ENCODE peak calls at places on chromosomes 7 and 10, in nine cellular contexts. One of them, this sample, is unnamed.
A peak's percentile ranks its signal among the peaks of the same experiment; 100 is the strongest.

GRCh38 chr7:81233208-81233940 is 314.5 kb upstream of the SEMA3C start:
- DNase-seq in non-pigmented ciliary epithelial cell: no peak
- DNase-seq in mucosa of gallbladder: no peak
- DNase-seq in activated naive CD8-positive, alpha-beta T cell treated with anti-CD3 and anti-CD28 coated beads, Interleukin-2, amount 50 U/mL, for 24 hours: no peak
- DNase-seq in stimulated activated CD4-positive, alpha-beta T cell treated with anti-CD3 and anti-CD28 coated beads, Interleukin-1b, Interleukin-23, amount 100 ng/mL, for 24 hours: no peak
- DNase-seq in uterus: no peak
- DNase-seq in stimulated activated CD8-positive, alpha-beta memory T cell treated with anti-CD3 and anti-CD28 coated beads, Interleukin-7, amount 100 ng/mL, for 1 hour: no peak
- DNase-seq in T-helper 2 cell: no peak
- DNase-seq in osteoblast: no peak
- DNase-seq in this sample: no peak

GRCh38 chr10:75530337-75530736 is 98.9 kb downstream of the LRMDA start:
- DNase-seq in mucosa of gallbladder: no peak
- DNase-seq in non-pigmented ciliary epithelial cell: no peak
- DNase-seq in uterus: no peak
- DNase-seq in stimulated activated CD8-positive, alpha-beta memory T cell treated with anti-CD3 and anti-CD28 coated beads, Interleukin-7, amount 100 ng/mL, for 1 hour: no peak
- DNase-seq in T-helper 2 cell: no peak
- DNase-seq in stimulated activated CD4-positive, alpha-beta T cell treated with anti-CD3 and anti-CD28 coated beads, Interleukin-1b, Interleukin-23, amount 100 ng/mL, for 24 hours: no peak
- DNase-seq in activated naive CD8-positive, alpha-beta T cell treated with anti-CD3 and anti-CD28 coated beads, Interleukin-2, amount 50 U/mL, for 24 hours: no peak
- DNase-seq in osteoblast: no peak
- DNase-seq in this sample: no peak

GRCh38 chr7:27994639-27995038 is 186.0 kb downstream of the JAZF1 start:
- DNase-seq in stimulated activated CD4-positive, alpha-beta T cell treated with anti-CD3 and anti-CD28 coated beads, Interleukin-1b, Interleukin-23, amount 100 ng/mL, for 24 hours: no peak
- DNase-seq in activated naive CD8-positive, alpha-beta T cell treated with anti-CD3 and anti-CD28 coated beads, Interleukin-2, amount 50 U/mL, for 24 hours: no peak
- DNase-seq in stimulated activated CD8-positive, alpha-beta memory T cell treated with anti-CD3 and anti-CD28 coated beads, Interleukin-7, amount 100 ng/mL, for 1 hour: no peak
- DNase-seq in mucosa of gallbladder: no peak
- DNase-seq in T-helper 2 cell: no peak
- DNase-seq in uterus: no peak
- DNase-seq in osteoblast: peak; percentile 80
- DNase-seq in non-pigmented ciliary epithelial cell: no peak
- DNase-seq in this sample: no peak

GRCh38 chr7:66140924-66141323 is 26.3 kb downstream of the CRCP start:
- DNase-seq in stimulated activated CD8-positive, alpha-beta memory T cell treated with anti-CD3 and anti-CD28 coated beads, Interleukin-7, amount 100 ng/mL, for 1 hour: no peak
- DNase-seq in osteoblast: no peak
- DNase-seq in uterus: peak; percentile 77
- DNase-seq in non-pigmented ciliary epithelial cell: no peak
- DNase-seq in mucosa of gallbladder: peak; percentile 52
- DNase-seq in activated naive CD8-positive, alpha-beta T cell treated with anti-CD3 and anti-CD28 coated beads, Interleukin-2, amount 50 U/mL, for 24 hours: no peak
- DNase-seq in stimulated activated CD4-positive, alpha-beta T cell treated with anti-CD3 and anti-CD28 coated beads, Interleukin-1b, Interleukin-23, amount 100 ng/mL, for 24 hours: no peak
- DNase-seq in T-helper 2 cell: no peak
- DNase-seq in this sample: no peak

GRCh38 chr10:48667960-48668541 is 16.6 kb upstream of the WDFY4 start:
- DNase-seq in stimulated activated CD4-positive, alpha-beta T cell treated with anti-CD3 and anti-CD28 coated beads, Interleukin-1b, Interleukin-23, amount 100 ng/mL, for 24 hours: no peak
- DNase-seq in non-pigmented ciliary epithelial cell: no peak
- DNase-seq in mucosa of gallbladder: no peak
- DNase-seq in uterus: no peak
- DNase-seq in T-helper 2 cell: no peak
- DNase-seq in activated naive CD8-positive, alpha-beta T cell treated with anti-CD3 and anti-CD28 coated beads, Interleukin-2, amount 50 U/mL, for 24 hours: peak; percentile 18
- DNase-seq in osteoblast: no peak
- DNase-seq in stimulated activated CD8-positive, alpha-beta memory T cell treated with anti-CD3 and anti-CD28 coated beads, Interleukin-7, amount 100 ng/mL, for 1 hour: no peak
- DNase-seq in this sample: no peak

GRCh38 chr7:70530191-70530590 is 601.8 kb upstream of the GALNT17 start:
- DNase-seq in stimulated activated CD8-positive, alpha-beta memory T cell treated with anti-CD3 and anti-CD28 coated beads, Interleukin-7, amount 100 ng/mL, for 1 hour: no peak
- DNase-seq in activated naive CD8-positive, alpha-beta T cell treated with anti-CD3 and anti-CD28 coated beads, Interleukin-2, amount 50 U/mL, for 24 hours: no peak
- DNase-seq in stimulated activated CD4-positive, alpha-beta T cell treated with anti-CD3 and anti-CD28 coated beads, Interleukin-1b, Interleukin-23, amount 100 ng/mL, for 24 hours: no peak
- DNase-seq in osteoblast: no peak
- DNase-seq in mucosa of gallbladder: no peak
- DNase-seq in T-helper 2 cell: no peak
- DNase-seq in uterus: no peak
- DNase-seq in non-pigmented ciliary epithelial cell: no peak
- DNase-seq in this sample: no peak

GRCh38 chr7:98213296-98213873 is 2.1 kb downstream of the BHLHA15 start:
- DNase-seq in osteoblast: peak; percentile 83
- DNase-seq in activated naive CD8-positive, alpha-beta T cell treated with anti-CD3 and anti-CD28 coated beads, Interleukin-2, amount 50 U/mL, for 24 hours: no peak
- DNase-seq in T-helper 2 cell: no peak
- DNase-seq in stimulated activated CD8-positive, alpha-beta memory T cell treated with anti-CD3 and anti-CD28 coated beads, Interleukin-7, amount 100 ng/mL, for 1 hour: no peak
- DNase-seq in non-pigmented ciliary epithelial cell: no peak
- DNase-seq in uterus: no peak
- DNase-seq in mucosa of gallbladder: no peak
- DNase-seq in stimulated activated CD4-positive, alpha-beta T cell treated with anti-CD3 and anti-CD28 coated beads, Interleukin-1b, Interleukin-23, amount 100 ng/mL, for 24 hours: no peak
- DNase-seq in this sample: no peak

GRCh38 chr10:5355762-5356478 is 8.8 kb upstream of the UCN3 start:
- DNase-seq in non-pigmented ciliary epithelial cell: no peak
- DNase-seq in stimulated activated CD4-positive, alpha-beta T cell treated with anti-CD3 and anti-CD28 coated beads, Interleukin-1b, Interleukin-23, amount 100 ng/mL, for 24 hours: no peak
- DNase-seq in T-helper 2 cell: no peak
- DNase-seq in osteoblast: no peak
- DNase-seq in uterus: no peak
- DNase-seq in mucosa of gallbladder: no peak
- DNase-seq in stimulated activated CD8-positive, alpha-beta memory T cell treated with anti-CD3 and anti-CD28 coated beads, Interleukin-7, amount 100 ng/mL, for 1 hour: no peak
- DNase-seq in activated naive CD8-positive, alpha-beta T cell treated with anti-CD3 and anti-CD28 coated beads, Interleukin-2, amount 50 U/mL, for 24 hours: no peak
- DNase-seq in this sample: no peak

GRCh38 chr10:124646483-124647352 is 97.5 kb downstream of the FAM53B start:
- DNase-seq in activated naive CD8-positive, alpha-beta T cell treated with anti-CD3 and anti-CD28 coated beads, Interleukin-2, amount 50 U/mL, for 24 hours: no peak
- DNase-seq in osteoblast: peak; percentile 97
- DNase-seq in non-pigmented ciliary epithelial cell: peak; percentile 35
- DNase-seq in uterus: peak; percentile 86
- DNase-seq in mucosa of gallbladder: peak; percentile 80
- DNase-seq in T-helper 2 cell: no peak
- DNase-seq in stimulated activated CD8-positive, alpha-beta memory T cell treated with anti-CD3 and anti-CD28 coated beads, Interleukin-7, amount 100 ng/mL, for 1 hour: no peak
- DNase-seq in stimulated activated CD4-positive, alpha-beta T cell treated with anti-CD3 and anti-CD28 coated beads, Interleukin-1b, Interleukin-23, amount 100 ng/mL, for 24 hours: no peak
- DNase-seq in this sample: no peak

GRCh38 chr10:18618995-18619394 is 32.4 kb downstream of the NSUN6 start:
- DNase-seq in stimulated activated CD8-positive, alpha-beta memory T cell treated with anti-CD3 and anti-CD28 coated beads, Interleukin-7, amount 100 ng/mL, for 1 hour: no peak
- DNase-seq in T-helper 2 cell: no peak
- DNase-seq in osteoblast: peak; percentile 17
- DNase-seq in uterus: no peak
- DNase-seq in mucosa of gallbladder: no peak
- DNase-seq in non-pigmented ciliary epithelial cell: no peak
- DNase-seq in activated naive CD8-positive, alpha-beta T cell treated with anti-CD3 and anti-CD28 coated beads, Interleukin-2, amount 50 U/mL, for 24 hours: no peak
- DNase-seq in stimulated activated CD4-positive, alpha-beta T cell treated with anti-CD3 and anti-CD28 coated beads, Interleukin-1b, Interleukin-23, amount 100 ng/mL, for 24 hours: no peak
- DNase-seq in this sample: no peak

GRCh38 chr10:13971586-13972475 is 358.9 kb downstream of the FRMD4A start:
- DNase-seq in activated naive CD8-positive, alpha-beta T cell treated with anti-CD3 and anti-CD28 coated beads, Interleukin-2, amount 50 U/mL, for 24 hours: no peak
- DNase-seq in uterus: no peak
- DNase-seq in mucosa of gallbladder: no peak
- DNase-seq in non-pigmented ciliary epithelial cell: no peak
- DNase-seq in stimulated activated CD8-positive, alpha-beta memory T cell treated with anti-CD3 and anti-CD28 coated beads, Interleukin-7, amount 100 ng/mL, for 1 hour: no peak
- DNase-seq in osteoblast: peak; percentile 85
- DNase-seq in stimulated activated CD4-positive, alpha-beta T cell treated with anti-CD3 and anti-CD28 coated beads, Interleukin-1b, Interleukin-23, amount 100 ng/mL, for 24 hours: no peak
- DNase-seq in T-helper 2 cell: no peak
- DNase-seq in this sample: no peak

GRCh38 chr7:116499168-116500070 is at the start of gene CAV2:
- DNase-seq in mucosa of gallbladder: peak; percentile 44
- DNase-seq in stimulated activated CD8-positive, alpha-beta memory T cell treated with anti-CD3 and anti-CD28 coated beads, Interleukin-7, amount 100 ng/mL, for 1 hour: no peak
- DNase-seq in osteoblast: peak; percentile 95
- DNase-seq in activated naive CD8-positive, alpha-beta T cell treated with anti-CD3 and anti-CD28 coated beads, Interleukin-2, amount 50 U/mL, for 24 hours: peak; percentile 17
- DNase-seq in uterus: peak; percentile 71
- DNase-seq in non-pigmented ciliary epithelial cell: no peak
- DNase-seq in stimulated activated CD4-positive, alpha-beta T cell treated with anti-CD3 and anti-CD28 coated beads, Interleukin-1b, Interleukin-23, amount 100 ng/mL, for 24 hours: no peak
- DNase-seq in T-helper 2 cell: peak; percentile 3
- DNase-seq in this sample: no peak

GRCh38 chr10:4568731-4569130 is 257.3 kb upstream of the AKR1E2 start:
- DNase-seq in non-pigmented ciliary epithelial cell: no peak
- DNase-seq in uterus: no peak
- DNase-seq in stimulated activated CD8-positive, alpha-beta memory T cell treated with anti-CD3 and anti-CD28 coated beads, Interleukin-7, amount 100 ng/mL, for 1 hour: no peak
- DNase-seq in activated naive CD8-positive, alpha-beta T cell treated with anti-CD3 and anti-CD28 coated beads, Interleukin-2, amount 50 U/mL, for 24 hours: no peak
- DNase-seq in T-helper 2 cell: no peak
- DNase-seq in osteoblast: no peak
- DNase-seq in stimulated activated CD4-positive, alpha-beta T cell treated with anti-CD3 and anti-CD28 coated beads, Interleukin-1b, Interleukin-23, amount 100 ng/mL, for 24 hours: no peak
- DNase-seq in mucosa of gallbladder: no peak
- DNase-seq in this sample: no peak

GRCh38 chr7:114481995-114482394 is 67.4 kb downstream of the FOXP2 start:
- DNase-seq in stimulated activated CD8-positive, alpha-beta memory T cell treated with anti-CD3 and anti-CD28 coated beads, Interleukin-7, amount 100 ng/mL, for 1 hour: no peak
- DNase-seq in osteoblast: no peak
- DNase-seq in T-helper 2 cell: no peak
- DNase-seq in mucosa of gallbladder: no peak
- DNase-seq in non-pigmented ciliary epithelial cell: no peak
- DNase-seq in activated naive CD8-positive, alpha-beta T cell treated with anti-CD3 and anti-CD28 coated beads, Interleukin-2, amount 50 U/mL, for 24 hours: no peak
- DNase-seq in stimulated activated CD4-positive, alpha-beta T cell treated with anti-CD3 and anti-CD28 coated beads, Interleukin-1b, Interleukin-23, amount 100 ng/mL, for 24 hours: no peak
- DNase-seq in uterus: no peak
- DNase-seq in this sample: no peak

GRCh38 chr7:41425926-41426325 is 277.0 kb downstream of the INHBA start:
- DNase-seq in uterus: no peak
- DNase-seq in T-helper 2 cell: no peak
- DNase-seq in osteoblast: peak; percentile 81
- DNase-seq in activated naive CD8-positive, alpha-beta T cell treated with anti-CD3 and anti-CD28 coated beads, Interleukin-2, amount 50 U/mL, for 24 hours: no peak
- DNase-seq in stimulated activated CD4-positive, alpha-beta T cell treated with anti-CD3 and anti-CD28 coated beads, Interleukin-1b, Interleukin-23, amount 100 ng/mL, for 24 hours: no peak
- DNase-seq in non-pigmented ciliary epithelial cell: peak; percentile 68
- DNase-seq in stimulated activated CD8-positive, alpha-beta memory T cell treated with anti-CD3 and anti-CD28 coated beads, Interleukin-7, amount 100 ng/mL, for 1 hour: no peak
- DNase-seq in mucosa of gallbladder: no peak
- DNase-seq in this sample: no peak

GRCh38 chr7:41942468-41943097 is 239.7 kb upstream of the INHBA start:
- DNase-seq in uterus: peak; percentile 54
- DNase-seq in non-pigmented ciliary epithelial cell: no peak
- DNase-seq in T-helper 2 cell: no peak
- DNase-seq in stimulated activated CD8-positive, alpha-beta memory T cell treated with anti-CD3 and anti-CD28 coated beads, Interleukin-7, amount 100 ng/mL, for 1 hour: no peak
- DNase-seq in osteoblast: peak; percentile 81
- DNase-seq in activated naive CD8-positive, alpha-beta T cell treated with anti-CD3 and anti-CD28 coated beads, Interleukin-2, amount 50 U/mL, for 24 hours: no peak
- DNase-seq in mucosa of gallbladder: peak; percentile 88
- DNase-seq in stimulated activated CD4-positive, alpha-beta T cell treated with anti-CD3 and anti-CD28 coated beads, Interleukin-1b, Interleukin-23, amount 100 ng/mL, for 24 hours: no peak
- DNase-seq in this sample: no peak

This sample was measured in NCI-H1930.